ENCODE peak calls at places on chromosomes 2 and 18, in ten cellular contexts. W is adrenal gland, B is tibial nerve, R is A549, Z is K562, G is vagina, I is Peyer's patch, K is spleen, M is HCT116, C is H1. E is an unnamed sample.
A peak's percentile ranks its signal among the peaks of the same experiment; 100 is the strongest.

GRCh38 chr18:10476430-10476829 is 22.0 kb downstream of the APCDD1 start:
- DNase-seq in G (no peak), I (no peak), C (no peak), W (no peak), K (no peak), M (no peak), B (no peak), Z (no peak), R (no peak), E (no peak)

GRCh38 chr2:157256621-157257020 is 884 bp upstream of the GALNT5 start:
- DNase-seq in M (no peak), I (no peak), G (no peak), R (no peak), B (no peak), Z (no peak), C (no peak), W (no peak), K (no peak), E (no peak)

GRCh38 chr2:3780477-3781402 is 77.4 kb downstream of the DCDC2C start:
- DNase-seq in I (peak; percentile 63), Z (peak; percentile 40), B (peak; percentile 71), G (no peak), W (peak; percentile 80), M (peak; percentile 46), C (peak; percentile 72), R (peak; percentile 71), K (peak; percentile 85), E (no peak)

GRCh38 chr2:54866868-54867267 is 143.4 kb downstream of the EML6 start:
- DNase-seq in Z (no peak), B (no peak), R (no peak), C (no peak), I (no peak), K (no peak), M (no peak), W (no peak), G (no peak), E (no peak)

GRCh38 chr18:32298289-32298688 is 108.5 kb downstream of the MEP1B start:
- DNase-seq in R (no peak), Z (no peak), I (no peak), B (no peak), M (no peak), C (no peak), W (no peak), G (no peak), K (no peak), E (no peak)

GRCh38 chr18:61851940-61852451 is 40.8 kb downstream of the RNF152 start:
- DNase-seq in R (no peak), G (no peak), I (no peak), B (no peak), C (no peak), K (no peak), M (no peak), W (no peak), Z (no peak), E (no peak)

GRCh38 chr2:241064008-241064801 is 37.9 kb downstream of the MTERF4 start:
- DNase-seq in K (peak; percentile 83), I (peak; percentile 57), Z (no peak), M (peak; percentile 19), W (peak; percentile 51), C (peak; percentile 80), B (no peak), R (peak; percentile 18), G (no peak), E (peak; percentile 47)

GRCh38 chr2:181183878-181184553 is 203.6 kb downstream of the UBE2E3 start:
- DNase-seq in G (no peak), B (no peak), C (no peak), W (no peak), R (no peak), Z (no peak), M (no peak), I (no peak), K (no peak), E (no peak)

GRCh38 chr2:39779926-39780325 is 868 bp upstream of the THUMPD2 start:
- DNase-seq in M (no peak), Z (peak; percentile 60), C (no peak), K (no peak), R (no peak), W (no peak), I (no peak), G (no peak), B (no peak), E (no peak)

DNA sequence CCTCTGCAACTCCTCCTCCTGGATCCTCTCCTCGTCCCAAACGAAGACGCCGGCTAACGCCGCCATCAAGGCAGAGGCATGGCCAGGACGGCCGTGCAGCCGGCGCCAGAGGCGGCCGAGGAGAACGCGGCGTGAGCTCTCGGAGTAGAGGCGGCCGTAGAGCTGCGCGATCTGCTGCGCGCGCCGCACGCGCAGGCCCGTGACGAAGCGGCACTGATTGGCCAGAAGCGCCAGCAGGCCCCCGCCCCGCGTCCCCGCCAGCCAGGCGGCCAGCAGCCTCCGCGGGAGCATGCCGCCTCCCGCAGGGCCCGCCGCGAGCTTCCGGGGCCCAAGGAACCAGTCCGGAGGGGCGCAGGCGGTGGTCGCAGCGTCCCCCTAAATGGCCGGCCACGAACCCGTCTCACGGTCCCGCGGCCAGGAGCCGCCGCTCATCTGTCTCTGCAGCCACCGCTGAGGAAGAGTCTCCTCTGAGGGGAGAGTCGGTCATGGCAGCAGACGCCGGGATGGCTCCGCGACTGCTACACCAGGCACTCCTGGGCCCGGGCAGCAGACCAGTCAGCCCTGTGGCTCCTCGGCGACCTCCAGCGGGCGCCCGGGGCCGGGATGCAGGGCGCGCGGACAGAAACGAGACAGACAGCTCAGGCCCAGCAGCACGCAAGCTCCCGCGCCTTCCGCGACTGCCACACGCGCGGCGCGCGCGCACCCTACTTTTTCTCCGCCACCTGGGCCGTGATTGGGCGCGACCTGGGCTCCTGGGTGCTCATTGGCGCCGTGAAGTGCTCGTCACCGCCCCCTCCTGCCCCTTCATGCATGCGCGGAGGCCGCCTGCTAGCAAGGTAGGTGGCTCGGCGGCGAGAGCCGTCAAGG is at the start of gene STARD7:
- DNase-seq in Z (peak; percentile 96), G (no peak), R (peak; percentile 99), M (peak; percentile 97), K (peak; percentile 98), C (peak; percentile 98), B (peak; percentile 97), I (peak; percentile 100), W (peak; percentile 100), E (peak; percentile 97)
- TF ChIP-seq POLR2A in Z (peak; percentile 98), G (peak; percentile 35), R (peak; percentile 92), M (peak; percentile 81), K (peak; percentile 97), C (peak; percentile 84), B (peak; percentile 98), I (peak; percentile 98), W (peak; percentile 97), E (peak; percentile 84)

GRCh38 chr2:37812414-37812813 is 112.7 kb upstream of the RMDN2 start:
- DNase-seq in C (no peak), K (no peak), M (no peak), G (no peak), I (no peak), W (no peak), B (no peak), Z (no peak), R (no peak), E (no peak)
- TF ChIP-seq CTCF in C (no peak), K (no peak), M (no peak), G (no peak), I (no peak), W (no peak), B (no peak), Z (peak; percentile 27), R (no peak), E (no peak)

GRCh38 chr18:40088130-40088529 is 1866.9 kb upstream of the PIK3C3 start:
- DNase-seq in R (no peak), M (no peak), K (no peak), I (no peak), C (no peak), G (no peak), Z (no peak), B (no peak), W (no peak), E (no peak)
- H3K4me3 ChIP-seq in R (no peak overlapping the region), M (no peak overlapping the region), K (peak overlapping the region; percentile 10), I (no peak overlapping the region), C (no peak overlapping the region), G (no peak overlapping the region), Z (no peak overlapping the region), B (no peak overlapping the region), W (no peak overlapping the region), E (peak overlapping the region; percentile 17)

DNA sequence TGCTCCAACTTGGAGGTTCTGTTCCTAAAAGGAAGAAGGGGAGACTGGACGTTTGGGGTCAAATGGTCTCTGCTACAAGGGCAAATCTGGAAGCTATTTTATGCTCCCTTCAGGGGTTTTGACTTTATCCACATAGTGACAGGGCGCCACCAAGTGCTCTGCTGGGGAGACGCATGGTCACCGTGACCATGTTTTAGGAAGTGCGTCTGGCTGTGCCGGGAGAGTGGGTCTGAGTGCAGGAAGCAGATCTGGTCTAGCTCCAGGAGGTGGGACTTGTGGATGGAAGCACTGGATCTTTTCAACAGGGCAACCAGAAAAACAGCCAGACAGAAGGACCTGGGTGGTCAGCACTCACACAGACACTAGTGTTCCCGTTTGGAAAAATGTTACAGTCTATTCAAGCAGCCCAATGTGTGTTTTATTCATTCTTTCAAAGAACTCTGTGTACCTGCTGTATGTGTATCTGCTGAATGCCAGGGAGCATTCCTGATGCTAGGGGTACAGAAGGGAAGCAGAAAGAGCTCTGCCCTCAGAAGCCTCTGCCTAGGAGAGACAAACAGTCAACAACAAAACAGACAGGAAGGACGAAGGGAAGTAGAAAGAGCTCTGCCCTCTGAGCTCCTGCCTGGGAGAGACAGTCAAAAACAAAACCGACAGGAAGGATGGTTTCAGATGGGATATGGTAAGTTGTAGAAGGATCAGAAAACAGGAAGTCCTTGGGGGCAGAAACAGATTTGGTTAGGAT is 14.3 kb downstream of the IMPA2 start:
- DNase-seq in R (peak; percentile 77), B (peak; percentile 77), K (peak; percentile 91), I (peak; percentile 89), G (no peak), W (peak; percentile 87), M (peak; percentile 41), Z (peak; percentile 65), C (peak; percentile 71), E (no peak)
- TF ChIP-seq POLR2A in R (no peak), B (no peak), K (no peak), I (no peak), G (no peak), W (no peak), M (no peak), Z (no peak), C (no peak), E (no peak)

E was measured in breast epithelium.